ENCODE peak calls at places on chromosomes 2 and 18, in five cellular contexts. X, F, P, C and W are unnamed samples.

GRCh38 chr2:70923378-70924015 is 12.2 kb upstream of the ATP6V1B1 start:
- DNase-seq in X (no peak), F (no peak), P (no peak), C (no peak), W (peak; percentile 51)

GRCh38 chr2:66560683-66561082 is 125.8 kb downstream of the MEIS1 start:
- DNase-seq in X (no peak), F (no peak), P (no peak), C (no peak), W (no peak)

GRCh38 chr2:46674451-46674850 is 195.1 kb downstream of the TMEM247 start:
- DNase-seq in X (no peak), F (no peak), P (no peak), C (no peak), W (no peak)

GRCh38 chr18:65623686-65624085 is 127.1 kb upstream of the CDH7 start:
- DNase-seq in X (no peak), F (no peak), P (no peak), C (no peak), W (no peak)

GRCh38 chr18:74116628-74117554 is 30.7 kb downstream of the FBXO15 start:
- DNase-seq in X (peak; percentile 40), F (no peak), P (no peak), C (no peak), W (no peak)

GRCh38 chr2:234678721-234679120 is 181.8 kb upstream of the ARL4C start:
- DNase-seq in X (no peak), F (no peak), P (no peak), C (no peak), W (no peak)

GRCh38 chr2:24831736-24832421 is 38.7 kb downstream of the CENPO start:
- DNase-seq in X (no peak), F (no peak), P (no peak), C (no peak), W (no peak)

GRCh38 chr2:135056790-135057189 is 4.7 kb downstream of the RAB3GAP1 start:
- DNase-seq in X (no peak), F (no peak), P (no peak), C (no peak), W (no peak)

GRCh38 chr2:179936654-179937053 is 70.4 kb downstream of the CWC22 start:
- DNase-seq in X (peak; percentile 30), F (peak; percentile 9), P (no peak), C (no peak), W (no peak)

GRCh38 chr2:218032336-218033171 is 29.8 kb upstream of the TNS1 start:
- DNase-seq in X (no peak), F (no peak), P (no peak), C (no peak), W (no peak)

GRCh38 chr2:173175222-173175621 is 99.6 kb downstream of the MAP3K20 start:
- DNase-seq in X (no peak), F (no peak), P (no peak), C (no peak), W (no peak)

GRCh38 chr2:67579207-67579606 is 182.1 kb downstream of the ETAA1 start:
- DNase-seq in X (no peak), F (no peak), P (no peak), C (no peak), W (no peak)

GRCh38 chr18:3062798-3063563 is 50.0 kb upstream of the LPIN2 start:
- DNase-seq in X (peak; percentile 53), F (peak; percentile 62), P (no peak), C (peak; percentile 76), W (peak; percentile 34)

GRCh38 chr18:26021061-26021754 is 69.2 kb downstream of the SS18 start:
- DNase-seq in X (peak; percentile 40), F (no peak), P (no peak), C (no peak), W (no peak)